ENCODE peak calls at places on chromosomes 16 and 17, in six cellular contexts. One of them, this sample, is unnamed.

GRCh38 chr16:53958481-53958880 is 254.5 kb downstream of the FTO start:
- DNase-seq in fibroblast of pulmonary artery: no peak
- DNase-seq in uterus: no peak
- DNase-seq in brain microvascular endothelial cell: no peak
- DNase-seq in cardiac fibroblast: no peak
- DNase-seq in choroid plexus epithelial cell: no peak
- DNase-seq in this sample: no peak

GRCh38 chr16:50305441-50306061 is 39.2 kb downstream of the ADCY7 start:
- DNase-seq in fibroblast of pulmonary artery: no peak
- DNase-seq in uterus: peak
- DNase-seq in brain microvascular endothelial cell: no peak
- DNase-seq in cardiac fibroblast: no peak
- DNase-seq in choroid plexus epithelial cell: no peak
- DNase-seq in this sample: no peak

GRCh38 chr17:57035971-57036481 is 49.0 kb upstream of the AKAP1 start:
- DNase-seq in fibroblast of pulmonary artery: no peak
- DNase-seq in uterus: no peak
- DNase-seq in brain microvascular endothelial cell: no peak
- DNase-seq in cardiac fibroblast: no peak
- DNase-seq in choroid plexus epithelial cell: no peak
- DNase-seq in this sample: no peak

GRCh38 chr17:65447823-65448222 is 113.6 kb downstream of the AXIN2 start:
- DNase-seq in fibroblast of pulmonary artery: no peak
- DNase-seq in uterus: no peak
- DNase-seq in brain microvascular endothelial cell: no peak
- DNase-seq in cardiac fibroblast: no peak
- DNase-seq in choroid plexus epithelial cell: no peak
- DNase-seq in this sample: no peak

GRCh38 chr16:13896543-13897182 is 23.3 kb upstream of the ERCC4 start:
- DNase-seq in fibroblast of pulmonary artery: peak
- DNase-seq in uterus: no peak
- DNase-seq in brain microvascular endothelial cell: no peak
- DNase-seq in cardiac fibroblast: no peak
- DNase-seq in choroid plexus epithelial cell: no peak
- DNase-seq in this sample: no peak

GRCh38 chr16:35201151-35201550 is 1741.7 kb downstream of the TP53TG3F start:
- DNase-seq in fibroblast of pulmonary artery: no peak
- DNase-seq in uterus: no peak
- DNase-seq in brain microvascular endothelial cell: no peak
- DNase-seq in cardiac fibroblast: no peak
- DNase-seq in choroid plexus epithelial cell: no peak
- DNase-seq in this sample: no peak

GRCh38 chr17:61072648-61073047 is 327.0 kb upstream of the TBX2 start:
- DNase-seq in fibroblast of pulmonary artery: no peak
- DNase-seq in uterus: no peak
- DNase-seq in brain microvascular endothelial cell: no peak
- DNase-seq in cardiac fibroblast: no peak
- DNase-seq in choroid plexus epithelial cell: peak
- DNase-seq in this sample: no peak

GRCh38 chr17:42686520-42687137 is 4.3 kb downstream of the CNTNAP1 start:
- DNase-seq in fibroblast of pulmonary artery: no peak
- DNase-seq in uterus: no peak
- DNase-seq in brain microvascular endothelial cell: no peak
- DNase-seq in cardiac fibroblast: no peak
- DNase-seq in choroid plexus epithelial cell: no peak
- DNase-seq in this sample: no peak

GRCh38 chr17:82627405-82627804 is 20.8 kb downstream of the WDR45B start:
- DNase-seq in fibroblast of pulmonary artery: no peak
- DNase-seq in uterus: no peak
- DNase-seq in brain microvascular endothelial cell: no peak
- DNase-seq in cardiac fibroblast: no peak
- DNase-seq in choroid plexus epithelial cell: no peak
- DNase-seq in this sample: no peak

GRCh38 chr17:38864636-38865398 is 5.0 kb upstream of the LASP1 start:
- DNase-seq in fibroblast of pulmonary artery: peak
- DNase-seq in uterus: no peak
- DNase-seq in brain microvascular endothelial cell: peak
- DNase-seq in cardiac fibroblast: peak
- DNase-seq in choroid plexus epithelial cell: peak
- DNase-seq in this sample: no peak

GRCh38 chr16:88789593-88789992 is 4.6 kb upstream of the PIEZO1 start:
- DNase-seq in fibroblast of pulmonary artery: no peak
- DNase-seq in uterus: no peak
- DNase-seq in brain microvascular endothelial cell: no peak
- DNase-seq in cardiac fibroblast: no peak
- DNase-seq in choroid plexus epithelial cell: no peak
- DNase-seq in this sample: no peak

GRCh38 chr16:54455021-54455725 is 168.6 kb upstream of the IRX3 start:
- DNase-seq in fibroblast of pulmonary artery: no peak
- DNase-seq in uterus: no peak
- DNase-seq in brain microvascular endothelial cell: no peak
- DNase-seq in cardiac fibroblast: no peak
- DNase-seq in choroid plexus epithelial cell: no peak
- DNase-seq in this sample: no peak

GRCh38 chr16:59053911-59054310 is 319.8 kb upstream of the GOT2 start:
- DNase-seq in fibroblast of pulmonary artery: no peak
- DNase-seq in uterus: no peak
- DNase-seq in brain microvascular endothelial cell: no peak
- DNase-seq in cardiac fibroblast: no peak
- DNase-seq in choroid plexus epithelial cell: no peak
- DNase-seq in this sample: no peak

GRCh38 chr17:20284018-20284417 is 183.3 kb downstream of the LGALS9B start:
- DNase-seq in fibroblast of pulmonary artery: no peak
- DNase-seq in uterus: no peak
- DNase-seq in brain microvascular endothelial cell: no peak
- DNase-seq in cardiac fibroblast: no peak
- DNase-seq in choroid plexus epithelial cell: no peak
- DNase-seq in this sample: no peak

GRCh38 chr16:6892961-6893360 is 439.7 kb upstream of the RBFOX1 start:
- DNase-seq in fibroblast of pulmonary artery: no peak
- DNase-seq in uterus: no peak
- DNase-seq in brain microvascular endothelial cell: no peak
- DNase-seq in cardiac fibroblast: no peak
- DNase-seq in choroid plexus epithelial cell: no peak
- DNase-seq in this sample: no peak

GRCh38 chr17:28623696-28624095 is 9.7 kb upstream of the RSKR start:
- DNase-seq in fibroblast of pulmonary artery: no peak
- DNase-seq in uterus: no peak
- DNase-seq in brain microvascular endothelial cell: no peak
- DNase-seq in cardiac fibroblast: no peak
- DNase-seq in choroid plexus epithelial cell: no peak
- DNase-seq in this sample: no peak

GRCh38 chr17:28618464-28618863 is 4.5 kb upstream of the RSKR start:
- DNase-seq in fibroblast of pulmonary artery: no peak
- DNase-seq in uterus: no peak
- DNase-seq in brain microvascular endothelial cell: no peak
- DNase-seq in cardiac fibroblast: no peak
- DNase-seq in choroid plexus epithelial cell: no peak
- DNase-seq in this sample: no peak

GRCh38 chr17:28616281-28616680 is 2.3 kb upstream of the RSKR start:
- DNase-seq in fibroblast of pulmonary artery: no peak
- DNase-seq in uterus: no peak
- DNase-seq in brain microvascular endothelial cell: no peak
- DNase-seq in cardiac fibroblast: no peak
- DNase-seq in choroid plexus epithelial cell: no peak
- DNase-seq in this sample: no peak

GRCh38 chr17:28622186-28622585 is 8.2 kb upstream of the RSKR start:
- DNase-seq in fibroblast of pulmonary artery: no peak
- DNase-seq in uterus: no peak
- DNase-seq in brain microvascular endothelial cell: no peak
- DNase-seq in cardiac fibroblast: no peak
- DNase-seq in choroid plexus epithelial cell: no peak
- DNase-seq in this sample: no peak

GRCh38 chr17:28620010-28620409 is 6.0 kb upstream of the RSKR start:
- DNase-seq in fibroblast of pulmonary artery: no peak
- DNase-seq in uterus: no peak
- DNase-seq in brain microvascular endothelial cell: no peak
- DNase-seq in cardiac fibroblast: no peak
- DNase-seq in choroid plexus epithelial cell: no peak
- DNase-seq in this sample: no peak
- TF ChIP-seq CTCF in fibroblast of pulmonary artery: no peak
- TF ChIP-seq CTCF in uterus: no peak
- TF ChIP-seq CTCF in brain microvascular endothelial cell: no peak
- TF ChIP-seq CTCF in cardiac fibroblast: no peak
- TF ChIP-seq CTCF in choroid plexus epithelial cell: no peak
- TF ChIP-seq CTCF in this sample: no peak

DNA sequence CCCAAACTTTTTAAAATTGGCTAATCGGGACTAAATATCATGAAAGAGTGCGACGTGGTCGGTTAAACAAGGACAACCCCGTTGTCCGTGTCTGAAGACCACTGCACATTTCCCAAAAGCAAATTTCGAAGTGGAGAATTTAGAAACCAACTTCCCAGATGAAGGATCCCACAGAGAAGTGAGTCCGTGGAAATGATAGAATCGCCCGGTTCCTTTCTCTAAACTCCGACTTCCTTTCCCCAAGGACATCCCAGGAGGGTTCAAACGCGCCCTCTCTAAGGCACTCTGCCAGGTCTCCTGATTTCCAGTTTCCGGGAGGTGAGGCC is 1.2 kb upstream of the MMP15 start:
- DNase-seq in fibroblast of pulmonary artery: no peak
- DNase-seq in uterus: no peak
- DNase-seq in brain microvascular endothelial cell: no peak
- DNase-seq in cardiac fibroblast: no peak
- DNase-seq in choroid plexus epithelial cell: no peak
- DNase-seq in this sample: no peak
- H3K4me3 ChIP-seq in fibroblast of pulmonary artery: no peak
- H3K4me3 ChIP-seq in uterus: no peak
- H3K4me3 ChIP-seq in brain microvascular endothelial cell: no peak
- H3K4me3 ChIP-seq in cardiac fibroblast: no peak
- H3K4me3 ChIP-seq in choroid plexus epithelial cell: peak
- H3K4me3 ChIP-seq in this sample: no peak

GRCh38 chr17:76682306-76682705 is 28.5 kb downstream of the MXRA7 start:
- DNase-seq in fibroblast of pulmonary artery: peak
- DNase-seq in uterus: peak
- DNase-seq in brain microvascular endothelial cell: peak
- DNase-seq in cardiac fibroblast: peak
- DNase-seq in choroid plexus epithelial cell: peak
- DNase-seq in this sample: no peak

GRCh38 chr17:76683921-76684745 is 26.6 kb downstream of the MXRA7 start:
- DNase-seq in fibroblast of pulmonary artery: no peak
- DNase-seq in uterus: no peak
- DNase-seq in brain microvascular endothelial cell: no peak
- DNase-seq in cardiac fibroblast: no peak
- DNase-seq in choroid plexus epithelial cell: no peak
- DNase-seq in this sample: no peak

GRCh38 chr17:76681222-76682137 is 29.3 kb downstream of the MXRA7 start:
- DNase-seq in fibroblast of pulmonary artery: peak
- DNase-seq in uterus: peak
- DNase-seq in brain microvascular endothelial cell: peak
- DNase-seq in cardiac fibroblast: peak
- DNase-seq in choroid plexus epithelial cell: peak
- DNase-seq in this sample: no peak

GRCh38 chr17:76684756-76685155 is 26.0 kb downstream of the MXRA7 start:
- DNase-seq in fibroblast of pulmonary artery: no peak
- DNase-seq in uterus: no peak
- DNase-seq in brain microvascular endothelial cell: no peak
- DNase-seq in cardiac fibroblast: no peak
- DNase-seq in choroid plexus epithelial cell: no peak
- DNase-seq in this sample: no peak

GRCh38 chr17:76683011-76683755 is 27.6 kb downstream of the MXRA7 start:
- DNase-seq in fibroblast of pulmonary artery: no peak
- DNase-seq in uterus: no peak
- DNase-seq in brain microvascular endothelial cell: no peak
- DNase-seq in cardiac fibroblast: no peak
- DNase-seq in choroid plexus epithelial cell: no peak
- DNase-seq in this sample: no peak
- TF ChIP-seq CTCF in fibroblast of pulmonary artery: no peak
- TF ChIP-seq CTCF in uterus: no peak
- TF ChIP-seq CTCF in brain microvascular endothelial cell: peak
- TF ChIP-seq CTCF in cardiac fibroblast: peak
- TF ChIP-seq CTCF in choroid plexus epithelial cell: peak
- TF ChIP-seq CTCF in this sample: no peak

GRCh38 chr16:2267913-2268666 is at the start of gene RNPS1:
- DNase-seq in fibroblast of pulmonary artery: peak
- DNase-seq in uterus: peak
- DNase-seq in brain microvascular endothelial cell: peak
- DNase-seq in cardiac fibroblast: peak
- DNase-seq in choroid plexus epithelial cell: peak
- DNase-seq in this sample: peak

GRCh38 chr16:2271848-2272461 is 4.0 kb upstream of the RNPS1 start:
- DNase-seq in fibroblast of pulmonary artery: no peak
- DNase-seq in uterus: no peak
- DNase-seq in brain microvascular endothelial cell: no peak
- DNase-seq in cardiac fibroblast: no peak
- DNase-seq in choroid plexus epithelial cell: no peak
- DNase-seq in this sample: no peak

GRCh38 chr16:2273484-2273883 is 5.6 kb upstream of the RNPS1 start:
- DNase-seq in fibroblast of pulmonary artery: no peak
- DNase-seq in uterus: no peak
- DNase-seq in brain microvascular endothelial cell: no peak
- DNase-seq in cardiac fibroblast: no peak
- DNase-seq in choroid plexus epithelial cell: no peak
- DNase-seq in this sample: no peak

GRCh38 chr16:2270588-2271470 is 2.9 kb upstream of the RNPS1 start:
- DNase-seq in fibroblast of pulmonary artery: no peak
- DNase-seq in uterus: no peak
- DNase-seq in brain microvascular endothelial cell: no peak
- DNase-seq in cardiac fibroblast: no peak
- DNase-seq in choroid plexus epithelial cell: no peak
- DNase-seq in this sample: no peak

DNA sequence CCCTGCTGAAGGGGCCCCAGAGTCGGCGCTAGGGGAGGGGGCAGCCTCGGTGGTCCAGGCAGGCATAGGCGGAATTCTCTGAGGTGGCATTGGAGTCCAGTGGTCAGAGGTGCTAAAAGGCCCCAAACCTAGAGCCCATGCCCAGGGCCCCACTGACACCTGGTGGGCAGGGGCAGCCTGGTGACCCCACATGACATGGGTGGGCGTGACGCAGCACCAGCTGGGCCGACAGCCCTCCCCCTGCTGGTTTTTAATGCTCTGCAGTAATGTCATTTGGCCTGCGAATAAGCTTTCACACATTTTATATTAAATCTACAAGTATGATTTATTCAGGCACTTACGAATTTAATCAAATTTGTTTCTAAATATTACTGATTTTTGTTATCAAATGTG is 2.1 kb upstream of the RNPS1 start:
- DNase-seq in fibroblast of pulmonary artery: no peak
- DNase-seq in uterus: no peak
- DNase-seq in brain microvascular endothelial cell: no peak
- DNase-seq in cardiac fibroblast: no peak
- DNase-seq in choroid plexus epithelial cell: no peak
- DNase-seq in this sample: no peak
- H3K4me3 ChIP-seq in fibroblast of pulmonary artery: no peak
- H3K4me3 ChIP-seq in uterus: no peak
- H3K4me3 ChIP-seq in brain microvascular endothelial cell: no peak
- H3K4me3 ChIP-seq in cardiac fibroblast: no peak
- H3K4me3 ChIP-seq in choroid plexus epithelial cell: no peak
- H3K4me3 ChIP-seq in this sample: no peak

GRCh38 chr17:47821424-47822379 is at the start of gene OSBPL7:
- DNase-seq in fibroblast of pulmonary artery: peak
- DNase-seq in uterus: peak
- DNase-seq in brain microvascular endothelial cell: peak
- DNase-seq in cardiac fibroblast: peak
- DNase-seq in choroid plexus epithelial cell: peak
- DNase-seq in this sample: peak
- TF ChIP-seq CTCF in fibroblast of pulmonary artery: peak
- TF ChIP-seq CTCF in uterus: no peak
- TF ChIP-seq CTCF in brain microvascular endothelial cell: no peak
- TF ChIP-seq CTCF in cardiac fibroblast: no peak
- TF ChIP-seq CTCF in choroid plexus epithelial cell: peak
- TF ChIP-seq CTCF in this sample: peak

GRCh38 chr17:54901230-54901847 is 687 bp downstream of the TOM1L1 start:
- DNase-seq in fibroblast of pulmonary artery: peak
- DNase-seq in uterus: no peak
- DNase-seq in brain microvascular endothelial cell: no peak
- DNase-seq in cardiac fibroblast: peak
- DNase-seq in choroid plexus epithelial cell: no peak
- DNase-seq in this sample: no peak
- H3K4me3 ChIP-seq in fibroblast of pulmonary artery: peak
- H3K4me3 ChIP-seq in uterus: peak
- H3K4me3 ChIP-seq in brain microvascular endothelial cell: peak
- H3K4me3 ChIP-seq in cardiac fibroblast: peak
- H3K4me3 ChIP-seq in choroid plexus epithelial cell: peak
- H3K4me3 ChIP-seq in this sample: peak